ENCODE peak calls at places on chromosome 12, in six cellular contexts. Q, J, Y, L, D and X are unnamed samples.
A peak's percentile ranks its signal among the peaks of the same experiment; 100 is the strongest.

GRCh38 chr12:26971963-26972362 is 33.7 kb downstream of the FGFR1OP2 start:
- DNase-seq in Q (no peak), J (no peak), Y (no peak), L (no peak), D (no peak), X (no peak)

GRCh38 chr12:120639771-120640721 is at the start of gene CABP1:
- DNase-seq in Q (no peak), J (peak; percentile 64), Y (no peak), L (no peak), D (peak; percentile 55), X (no peak)

GRCh38 chr12:109863961-109864712 is 16.2 kb downstream of the GLTP start:
- DNase-seq in Q (no peak), J (peak; percentile 84), Y (peak; percentile 50), L (peak; percentile 76), D (peak; percentile 40), X (peak; percentile 73)

GRCh38 chr12:22018860-22019259 is 27.2 kb upstream of the CMAS start:
- DNase-seq in Q (no peak), J (no peak), Y (peak; percentile 10), L (peak; percentile 24), D (no peak), X (no peak)

GRCh38 chr12:15763336-15763735 is 25.9 kb downstream of the EPS8 start:
- DNase-seq in Q (no peak), J (no peak), Y (no peak), L (no peak), D (no peak), X (no peak)

GRCh38 chr12:86376052-86376451 is 119.9 kb upstream of the MGAT4C start:
- DNase-seq in Q (no peak), J (no peak), Y (peak; percentile 7), L (peak; percentile 2), D (no peak), X (no peak)

GRCh38 chr12:54601841-54602240 is 13.4 kb upstream of the PPP1R1A start:
- DNase-seq in Q (no peak), J (no peak), Y (no peak), L (peak; percentile 52), D (peak; percentile 35), X (no peak)

GRCh38 chr12:31390991-31391390 is 65.0 kb upstream of the SINHCAF start:
- DNase-seq in Q (no peak), J (no peak), Y (no peak), L (no peak), D (no peak), X (no peak)

GRCh38 chr12:27208414-27208750 is 35.7 kb upstream of the STK38L start:
- DNase-seq in Q (no peak), J (no peak), Y (no peak), L (no peak), D (no peak), X (no peak)

GRCh38 chr12:57049890-57050289 is at the start of gene MYO1A:
- DNase-seq in Q (no peak), J (peak; percentile 85), Y (peak; percentile 13), L (peak; percentile 19), D (peak; percentile 51), X (peak; percentile 16)

GRCh38 chr12:4274960-4275868 is 1.7 kb downstream of the CCND2 start:
- DNase-seq in Q (peak; percentile 70), J (peak; percentile 28), Y (no peak), L (peak; percentile 24), D (peak; percentile 53), X (no peak)

GRCh38 chr12:51393676-51394545 is 2.7 kb upstream of the GALNT6 start:
- DNase-seq in Q (no peak), J (no peak), Y (peak; percentile 74), L (peak; percentile 59), D (no peak), X (peak; percentile 71)

GRCh38 chr12:108374596-108375320 is 35.6 kb upstream of the CMKLR1 start:
- DNase-seq in Q (peak; percentile 73), J (no peak), Y (no peak), L (no peak), D (no peak), X (no peak)

GRCh38 chr12:6345319-6346071 is 3.6 kb upstream of the TNFRSF1A start:
- DNase-seq in Q (peak; percentile 98), J (no peak), Y (peak; percentile 98), L (peak; percentile 95), D (peak; percentile 88), X (peak; percentile 96)

GRCh38 chr12:26723379-26724308 is 109.3 kb downstream of the ITPR2 start:
- DNase-seq in Q (no peak), J (no peak), Y (peak; percentile 79), L (peak; percentile 89), D (no peak), X (peak; percentile 68)

GRCh38 chr12:92439397-92439779 is 263.4 kb upstream of the PLEKHG7 start:
- DNase-seq in Q (no peak), J (no peak), Y (peak; percentile 79), L (peak; percentile 61), D (no peak), X (peak; percentile 63)

GRCh38 chr12:106369624-106370346 is 12.2 kb downstream of the POLR3B start:
- DNase-seq in Q (no peak), J (no peak), Y (peak; percentile 78), L (peak; percentile 87), D (peak; percentile 12), X (peak; percentile 79)

GRCh38 chr12:91139981-91140659 is 28.8 kb upstream of the LUM start:
- DNase-seq in Q (no peak), J (no peak), Y (peak; percentile 91), L (peak; percentile 95), D (peak; percentile 54), X (peak; percentile 98)

GRCh38 chr12:41439134-41439533 is 251.0 kb downstream of the PDZRN4 start:
- DNase-seq in Q (no peak), J (no peak), Y (no peak), L (peak; percentile 2), D (no peak), X (no peak)

GRCh38 chr12:80602455-80602854 is 105.0 kb upstream of the MYF6 start:
- DNase-seq in Q (no peak), J (no peak), Y (no peak), L (no peak), D (no peak), X (no peak)

GRCh38 chr12:80607361-80608135 is 99.9 kb upstream of the MYF6 start:
- DNase-seq in Q (no peak), J (no peak), Y (no peak), L (no peak), D (no peak), X (no peak)
- TF ChIP-seq CTCF in Q (no peak), J (no peak), Y (no peak), L (no peak), D (no peak), X (peak; percentile 37)

GRCh38 chr12:68572650-68573049 is 38.0 kb upstream of the RAP1B start:
- DNase-seq in Q (no peak), J (no peak), Y (no peak), L (no peak), D (no peak), X (no peak)
- H3K4me3 ChIP-seq in Q (no peak overlapping the region), J (no peak overlapping the region), Y (no peak overlapping the region), L (no peak overlapping the region), D (no peak overlapping the region), X (no peak overlapping the region)

GRCh38 chr12:130938186-130938585 is 15.5 kb upstream of the ADGRD1 start:
- DNase-seq in Q (no peak), J (no peak), Y (no peak), L (no peak), D (no peak), X (no peak)
- TF ChIP-seq CTCF in Q (no peak), J (no peak), Y (no peak), L (no peak), D (no peak), X (no peak)

DNA sequence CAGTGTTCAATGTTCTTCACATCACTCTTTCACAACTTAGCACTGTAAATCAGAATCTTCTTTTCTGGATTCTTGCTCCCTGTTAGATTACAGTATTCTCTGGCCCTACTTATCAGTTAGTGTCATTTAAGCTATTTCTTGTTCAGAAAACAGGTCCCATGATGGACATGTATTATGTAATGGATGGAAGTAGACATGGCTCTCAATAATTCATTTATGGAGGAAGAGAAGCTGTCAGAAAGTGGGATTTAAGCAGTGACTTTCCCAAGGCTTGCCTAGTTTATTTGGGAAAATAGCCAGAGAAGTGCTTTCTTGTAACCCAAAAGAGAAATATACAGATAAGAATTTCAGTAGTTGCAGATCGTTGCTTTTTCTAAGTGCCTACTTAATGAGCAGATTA is 1.6 kb downstream of the ERC1 start:
- DNase-seq in Q (no peak), J (no peak), Y (peak; percentile 25), L (no peak), D (no peak), X (no peak)
- H3K4me3 ChIP-seq in Q (peak overlapping the region; percentile 89), J (no peak overlapping the region), Y (no peak overlapping the region), L (no peak overlapping the region), D (no peak overlapping the region), X (peak overlapping the region; percentile 79)

GRCh38 chr12:61367281-61367785 is 892.9 kb upstream of the USP15 start:
- DNase-seq in Q (no peak), J (no peak), Y (no peak), L (no peak), D (no peak), X (no peak)
- TF ChIP-seq CTCF in Q (no peak), J (no peak), Y (no peak), L (no peak), D (no peak), X (no peak)

GRCh38 chr12:129241852-129242251 is 388.6 kb downstream of the GLT1D1 start:
- DNase-seq in Q (no peak), J (no peak), Y (no peak), L (no peak), D (no peak), X (no peak)

GRCh38 chr12:129237881-129238280 is 384.6 kb downstream of the GLT1D1 start:
- DNase-seq in Q (no peak), J (no peak), Y (no peak), L (no peak), D (no peak), X (no peak)
- H3K4me3 ChIP-seq in Q (no peak overlapping the region), J (no peak overlapping the region), Y (no peak overlapping the region), L (no peak overlapping the region), D (no peak overlapping the region), X (no peak overlapping the region)

DNA sequence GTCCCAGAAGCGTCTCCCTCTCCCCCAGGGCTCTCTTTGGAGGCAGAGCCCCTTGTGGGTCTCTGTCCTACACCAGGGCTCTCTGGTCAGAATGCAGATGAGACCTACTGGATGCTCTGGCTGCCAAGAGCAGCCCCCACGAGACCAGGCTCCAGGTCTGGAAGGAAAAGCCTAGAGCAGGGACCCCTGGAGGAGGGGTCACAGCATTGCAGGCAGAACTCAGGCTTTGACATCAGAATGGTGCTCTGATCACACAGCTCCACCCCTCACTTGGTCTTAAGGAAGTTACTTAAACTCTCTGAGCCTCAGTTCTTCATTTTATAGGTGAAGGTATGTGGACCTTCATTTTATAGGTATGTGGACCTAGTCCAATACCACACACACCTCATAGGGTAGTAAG is 83.1 kb downstream of the ARL6IP4 start:
- DNase-seq in Q (no peak), J (no peak), Y (no peak), L (peak; percentile 62), D (peak; percentile 43), X (peak; percentile 38)
- TF ChIP-seq CTCF in Q (no peak), J (no peak), Y (peak; percentile 47), L (peak; percentile 62), D (peak; percentile 25), X (peak; percentile 54)

GRCh38 chr12:129615001-129615400 is 288.8 kb downstream of the TMEM132D start:
- DNase-seq in Q (no peak), J (no peak), Y (no peak), L (peak; percentile 36), D (no peak), X (no peak)
- H3K4me3 ChIP-seq in Q (no peak overlapping the region), J (no peak overlapping the region), Y (no peak overlapping the region), L (no peak overlapping the region), D (no peak overlapping the region), X (no peak overlapping the region)

GRCh38 chr12:66688836-66689439 is 10.1 kb upstream of the GRIP1 start:
- DNase-seq in Q (no peak), J (peak; percentile 21), Y (peak; percentile 24), L (peak; percentile 67), D (peak; percentile 74), X (peak; percentile 17)
- TF ChIP-seq CTCF in Q (no peak), J (no peak), Y (peak; percentile 37), L (peak; percentile 77), D (peak; percentile 72), X (peak; percentile 49)